ENCODE peak calls at places on chromosomes 2 and 18, in six cellular contexts. One of them, this sample, is unnamed. For H3K27me3 and H3K36me3, the result is how much of the 10 kb centered on the place peaks cover.

GRCh38 chr18:63368611-63369010 is 1.6 kb upstream of the KDSR start:
- DNase-seq in body of pancreas: no peak
- DNase-seq in psoas muscle: no peak
- DNase-seq in mesendoderm: no peak
- DNase-seq in esophagus squamous epithelium: no peak
- DNase-seq in brain microvascular endothelial cell: no peak
- DNase-seq in this sample: no peak

GRCh38 chr18:14768241-14768640 is 20.3 kb downstream of the ANKRD30B start:
- DNase-seq in body of pancreas: no peak
- DNase-seq in esophagus squamous epithelium: no peak
- DNase-seq in mesendoderm: no peak
- DNase-seq in brain microvascular endothelial cell: no peak
- DNase-seq in psoas muscle: no peak
- DNase-seq in this sample: no peak

GRCh38 chr2:168330624-168331423 is 83.4 kb upstream of the STK39 start:
- DNase-seq in mesendoderm: no peak
- DNase-seq in psoas muscle: no peak
- DNase-seq in body of pancreas: no peak
- DNase-seq in esophagus squamous epithelium: no peak
- DNase-seq in brain microvascular endothelial cell: no peak
- DNase-seq in this sample: no peak

GRCh38 chr2:46298522-46299351 is 1.5 kb downstream of the EPAS1 start:
- DNase-seq in psoas muscle: peak
- DNase-seq in esophagus squamous epithelium: peak
- DNase-seq in brain microvascular endothelial cell: no peak
- DNase-seq in mesendoderm: peak
- DNase-seq in body of pancreas: peak
- DNase-seq in this sample: no peak

GRCh38 chr2:197369946-197370325 is 59.4 kb upstream of the ANKRD44 start:
- DNase-seq in esophagus squamous epithelium: no peak
- DNase-seq in mesendoderm: no peak
- DNase-seq in psoas muscle: no peak
- DNase-seq in body of pancreas: no peak
- DNase-seq in brain microvascular endothelial cell: no peak
- DNase-seq in this sample: no peak

GRCh38 chr2:191296083-191297006 is 51.1 kb downstream of the MYO1B start:
- DNase-seq in esophagus squamous epithelium: no peak
- DNase-seq in mesendoderm: no peak
- DNase-seq in psoas muscle: no peak
- DNase-seq in body of pancreas: no peak
- DNase-seq in brain microvascular endothelial cell: no peak
- DNase-seq in this sample: no peak

GRCh38 chr2:70124983-70125480 is 37.8 kb downstream of the PCBP1 start:
- DNase-seq in brain microvascular endothelial cell: no peak
- DNase-seq in psoas muscle: peak
- DNase-seq in body of pancreas: peak
- DNase-seq in mesendoderm: peak
- DNase-seq in esophagus squamous epithelium: no peak
- DNase-seq in this sample: peak

GRCh38 chr2:221715783-221716386 is 143.8 kb upstream of the EPHA4 start:
- DNase-seq in body of pancreas: no peak
- DNase-seq in mesendoderm: no peak
- DNase-seq in psoas muscle: no peak
- DNase-seq in brain microvascular endothelial cell: no peak
- DNase-seq in esophagus squamous epithelium: no peak
- DNase-seq in this sample: no peak

GRCh38 chr2:128309341-128310093 is 9.2 kb downstream of the HS6ST1 start:
- DNase-seq in body of pancreas: peak
- DNase-seq in mesendoderm: no peak
- DNase-seq in brain microvascular endothelial cell: no peak
- DNase-seq in psoas muscle: peak
- DNase-seq in esophagus squamous epithelium: no peak
- DNase-seq in this sample: peak

GRCh38 chr18:49322770-49323490 is 137.5 kb downstream of the DYM start:
- DNase-seq in esophagus squamous epithelium: no peak
- DNase-seq in psoas muscle: no peak
- DNase-seq in mesendoderm: peak
- DNase-seq in brain microvascular endothelial cell: no peak
- DNase-seq in body of pancreas: no peak
- DNase-seq in this sample: no peak

GRCh38 chr2:79191081-79191480 is 31.5 kb upstream of the REG3A start:
- DNase-seq in esophagus squamous epithelium: no peak
- DNase-seq in brain microvascular endothelial cell: no peak
- DNase-seq in psoas muscle: no peak
- DNase-seq in body of pancreas: no peak
- DNase-seq in mesendoderm: peak
- DNase-seq in this sample: no peak

DNA sequence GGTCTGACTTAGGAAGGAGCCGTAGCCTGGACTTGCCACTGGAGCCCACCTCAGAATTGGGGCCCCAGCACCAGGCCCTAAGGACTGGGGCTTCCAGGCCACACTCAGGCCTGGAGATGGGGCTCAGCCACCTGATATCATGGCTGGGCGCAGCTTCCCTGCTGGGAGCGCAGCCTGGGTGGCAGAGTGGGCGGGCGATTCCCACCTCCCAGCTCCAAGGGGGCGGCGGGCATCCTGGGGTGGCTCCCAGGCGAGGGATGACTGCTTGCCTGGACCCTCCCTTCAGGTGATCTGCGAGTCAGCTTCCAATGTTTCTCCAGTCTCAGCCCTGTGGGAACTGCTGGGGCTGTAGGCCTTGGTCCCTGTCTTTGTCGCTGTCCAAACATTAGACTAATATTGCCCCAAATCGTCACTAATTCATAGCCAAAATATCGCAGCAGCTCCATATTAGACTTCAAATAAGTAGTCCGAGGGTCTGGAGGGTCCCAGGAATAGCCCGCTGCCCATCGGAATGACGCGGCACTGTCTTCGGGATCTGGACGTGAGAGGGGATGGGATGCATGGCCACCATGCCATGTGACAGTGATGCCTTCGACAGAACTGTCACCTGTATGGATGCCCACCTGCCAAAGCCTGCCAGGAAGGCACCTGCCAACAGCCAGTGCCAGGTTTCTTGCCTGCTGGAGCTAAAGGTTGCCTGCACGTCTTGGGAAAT is 20.2 kb downstream of the GPR35 start:
- DNase-seq in psoas muscle: no peak
- DNase-seq in mesendoderm: no peak
- DNase-seq in esophagus squamous epithelium: no peak
- DNase-seq in brain microvascular endothelial cell: no peak
- DNase-seq in body of pancreas: no peak
- DNase-seq in this sample: no peak
- H3K27me3 ChIP-seq in psoas muscle: under half
- H3K27me3 ChIP-seq in mesendoderm: under half
- H3K27me3 ChIP-seq in esophagus squamous epithelium: under half
- H3K27me3 ChIP-seq in brain microvascular endothelial cell: under half
- H3K27me3 ChIP-seq in body of pancreas: under half
- H3K27me3 ChIP-seq in this sample: under half

GRCh38 chr18:12336251-12336650 is 28.2 kb downstream of the TUBB6 start:
- DNase-seq in mesendoderm: peak
- DNase-seq in esophagus squamous epithelium: no peak
- DNase-seq in brain microvascular endothelial cell: no peak
- DNase-seq in psoas muscle: no peak
- DNase-seq in body of pancreas: no peak
- DNase-seq in this sample: no peak

GRCh38 chr18:12338382-12338781 is 30.3 kb downstream of the TUBB6 start:
- DNase-seq in brain microvascular endothelial cell: no peak
- DNase-seq in body of pancreas: no peak
- DNase-seq in mesendoderm: peak
- DNase-seq in psoas muscle: no peak
- DNase-seq in esophagus squamous epithelium: no peak
- DNase-seq in this sample: no peak

GRCh38 chr18:12335503-12335902 is 27.5 kb downstream of the TUBB6 start:
- DNase-seq in body of pancreas: no peak
- DNase-seq in mesendoderm: no peak
- DNase-seq in esophagus squamous epithelium: no peak
- DNase-seq in psoas muscle: no peak
- DNase-seq in brain microvascular endothelial cell: no peak
- DNase-seq in this sample: no peak

GRCh38 chr18:12334280-12335262 is 26.5 kb downstream of the TUBB6 start:
- DNase-seq in body of pancreas: no peak
- DNase-seq in mesendoderm: peak
- DNase-seq in psoas muscle: no peak
- DNase-seq in esophagus squamous epithelium: no peak
- DNase-seq in brain microvascular endothelial cell: no peak
- DNase-seq in this sample: no peak

DNA sequence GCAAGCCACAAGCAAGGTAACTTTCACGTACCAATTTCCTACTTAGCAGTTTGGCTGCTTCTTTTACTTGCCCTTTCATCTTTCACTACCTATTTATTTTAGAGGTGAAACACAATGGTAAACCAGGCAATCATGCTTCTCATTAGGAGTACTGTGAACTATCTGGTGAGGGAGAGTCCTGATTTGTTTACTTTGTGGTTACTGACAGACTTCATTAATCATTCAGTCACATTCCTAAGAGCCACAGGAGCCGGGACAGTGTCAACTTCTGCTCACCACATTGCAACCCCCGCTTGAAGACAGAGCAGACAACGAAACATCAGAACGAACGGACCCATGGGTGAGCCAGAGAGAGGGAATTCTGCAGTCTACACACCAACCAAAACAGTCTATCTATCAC is 28.8 kb downstream of the TUBB6 start:
- DNase-seq in body of pancreas: no peak
- DNase-seq in esophagus squamous epithelium: no peak
- DNase-seq in brain microvascular endothelial cell: peak
- DNase-seq in mesendoderm: peak
- DNase-seq in psoas muscle: no peak
- DNase-seq in this sample: no peak
- H3K36me3 ChIP-seq in body of pancreas: under half
- H3K36me3 ChIP-seq in esophagus squamous epithelium: under half
- H3K36me3 ChIP-seq in brain microvascular endothelial cell: under half
- H3K36me3 ChIP-seq in mesendoderm: under half
- H3K36me3 ChIP-seq in psoas muscle: under half
- H3K36me3 ChIP-seq in this sample: under half

DNA sequence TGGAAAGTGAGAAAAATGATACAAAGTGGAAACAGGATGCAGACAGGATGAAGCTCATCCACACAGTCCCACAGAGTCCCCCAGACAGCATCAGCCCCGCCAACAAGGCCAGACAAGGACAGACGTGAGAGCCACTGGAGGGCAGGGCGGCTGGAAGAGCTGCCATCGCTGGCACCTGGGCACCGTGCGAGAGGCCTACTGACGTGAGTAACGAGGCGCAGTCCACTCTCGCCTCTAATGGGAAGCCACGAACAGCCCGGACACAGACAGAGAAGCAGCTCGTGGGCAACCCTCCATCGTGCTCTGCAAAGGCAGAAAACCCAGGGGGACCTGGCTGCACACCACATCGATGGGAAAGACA is 17.0 kb downstream of the HDAC4 start:
- DNase-seq in mesendoderm: no peak
- DNase-seq in body of pancreas: no peak
- DNase-seq in psoas muscle: no peak
- DNase-seq in esophagus squamous epithelium: no peak
- DNase-seq in brain microvascular endothelial cell: no peak
- DNase-seq in this sample: no peak
- H3K4me3 ChIP-seq in mesendoderm: no peak
- H3K4me3 ChIP-seq in body of pancreas: no peak
- H3K4me3 ChIP-seq in psoas muscle: no peak
- H3K4me3 ChIP-seq in esophagus squamous epithelium: no peak
- H3K4me3 ChIP-seq in brain microvascular endothelial cell: no peak
- H3K4me3 ChIP-seq in this sample: no peak

GRCh38 chr2:60552096-60552850 is 1.2 kb downstream of the BCL11A start:
- DNase-seq in brain microvascular endothelial cell: no peak
- DNase-seq in esophagus squamous epithelium: no peak
- DNase-seq in body of pancreas: peak
- DNase-seq in psoas muscle: no peak
- DNase-seq in mesendoderm: peak
- DNase-seq in this sample: peak

GRCh38 chr2:60550984-60551240 is 2.5 kb downstream of the BCL11A start:
- DNase-seq in brain microvascular endothelial cell: no peak
- DNase-seq in esophagus squamous epithelium: no peak
- DNase-seq in body of pancreas: no peak
- DNase-seq in mesendoderm: no peak
- DNase-seq in psoas muscle: no peak
- DNase-seq in this sample: no peak

GRCh38 chr2:60550151-60550983 is 3.1 kb downstream of the BCL11A start:
- DNase-seq in brain microvascular endothelial cell: peak
- DNase-seq in psoas muscle: no peak
- DNase-seq in body of pancreas: peak
- DNase-seq in esophagus squamous epithelium: peak
- DNase-seq in mesendoderm: peak
- DNase-seq in this sample: peak

GRCh38 chr2:60552851-60553495 is 481 bp downstream of the BCL11A start:
- DNase-seq in esophagus squamous epithelium: no peak
- DNase-seq in brain microvascular endothelial cell: no peak
- DNase-seq in mesendoderm: no peak
- DNase-seq in psoas muscle: no peak
- DNase-seq in body of pancreas: no peak
- DNase-seq in this sample: no peak

GRCh38 chr2:60551241-60552095 is 2.0 kb downstream of the BCL11A start:
- DNase-seq in brain microvascular endothelial cell: no peak
- DNase-seq in body of pancreas: peak
- DNase-seq in psoas muscle: no peak
- DNase-seq in esophagus squamous epithelium: no peak
- DNase-seq in mesendoderm: peak
- DNase-seq in this sample: peak
- H3K27me3 ChIP-seq in brain microvascular endothelial cell: under half
- H3K27me3 ChIP-seq in body of pancreas: under half
- H3K27me3 ChIP-seq in psoas muscle: under half
- H3K27me3 ChIP-seq in esophagus squamous epithelium: under half
- H3K27me3 ChIP-seq in mesendoderm: under half
- H3K27me3 ChIP-seq in this sample: under half

DNA sequence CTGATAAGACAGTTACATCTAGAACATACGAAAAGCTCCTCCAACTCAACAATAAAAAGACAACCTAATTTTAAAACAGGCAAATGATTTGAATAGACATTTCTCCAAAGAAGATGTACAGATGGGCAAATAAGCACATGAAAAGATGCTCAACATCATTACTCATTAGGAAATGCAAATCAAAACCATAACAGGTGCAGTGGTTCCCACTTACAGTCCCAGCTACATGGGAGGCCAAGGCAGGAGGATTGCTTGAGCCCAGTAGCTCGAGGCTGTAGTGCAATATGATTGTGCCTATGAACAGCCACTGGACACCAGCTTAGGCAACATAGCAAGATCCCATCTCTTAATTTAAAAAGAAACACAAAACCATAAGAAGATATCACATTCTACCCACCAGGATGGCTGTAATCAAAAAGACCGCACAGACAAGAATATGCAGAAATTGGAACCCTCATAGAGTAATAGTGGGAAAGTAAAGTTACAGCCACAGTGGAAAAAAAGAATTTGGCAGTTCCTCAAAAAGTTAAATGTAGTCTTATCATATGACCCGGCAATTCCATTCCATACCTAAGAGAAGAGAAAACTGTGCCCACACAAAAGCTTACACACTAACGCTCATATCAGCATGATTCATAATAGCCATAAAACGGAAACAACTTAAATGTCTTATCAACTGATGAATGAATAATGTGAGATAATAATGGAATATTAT is 30.5 kb upstream of the ARMC9 start:
- DNase-seq in esophagus squamous epithelium: no peak
- DNase-seq in body of pancreas: no peak
- DNase-seq in psoas muscle: no peak
- DNase-seq in brain microvascular endothelial cell: peak
- DNase-seq in mesendoderm: no peak
- DNase-seq in this sample: no peak
- H3K36me3 ChIP-seq in esophagus squamous epithelium: under half
- H3K36me3 ChIP-seq in body of pancreas: under half
- H3K36me3 ChIP-seq in psoas muscle: under half
- H3K36me3 ChIP-seq in brain microvascular endothelial cell: under half
- H3K36me3 ChIP-seq in mesendoderm: under half
- H3K36me3 ChIP-seq in this sample: under half